ENCODE peak calls at places on chromosomes 7 and 10, in eight cellular contexts. X is osteoblast, M is psoas muscle, C is K562, W is GM12878, T is RWPE2, Z is tibial nerve, K is adrenal gland. R is an unnamed sample. For H3K9me3, the result is how much of the 10 kb centered on the place peaks cover.

GRCh38 chr10:87575851-87576250 is 71.2 kb downstream of the MINPP1 start:
- DNase-seq in X (no peak), M (no peak), C (no peak), W (no peak), T (no peak), Z (no peak), K (no peak), R (no peak)

GRCh38 chr10:123645615-123646014 is 20.5 kb upstream of the GPR26 start:
- DNase-seq in X (no peak), M (no peak), C (no peak), W (no peak), T (no peak), Z (no peak), K (no peak), R (no peak)

GRCh38 chr10:76887223-76888010 is 750.2 kb downstream of the KCNMA1 start:
- DNase-seq in X (no peak), M (no peak), C (no peak), W (no peak), T (no peak), Z (no peak), K (no peak), R (no peak)

GRCh38 chr7:99395616-99396327 is 12.6 kb downstream of the PDAP1 start:
- DNase-seq in X (peak), M (no peak), C (no peak), W (no peak), T (no peak), Z (no peak), K (no peak), R (no peak)

GRCh38 chr7:27170936-27171635 is 3.0 kb downstream of the HOXA10 start:
- DNase-seq in X (no peak), M (no peak), C (no peak), W (no peak), T (peak), Z (peak), K (no peak), R (no peak)

GRCh38 chr10:110408203-110408871 is 89.4 kb upstream of the DUSP5 start:
- DNase-seq in X (no peak), M (no peak), C (no peak), W (no peak), T (peak), Z (no peak), K (no peak), R (no peak)

GRCh38 chr10:55474258-55474657 is 673.2 kb upstream of the PCDH15 start:
- DNase-seq in X (no peak), M (no peak), C (no peak), W (no peak), T (no peak), Z (no peak), K (no peak), R (no peak)

GRCh38 chr10:26540601-26541000 is 102.5 kb downstream of the APBB1IP start:
- DNase-seq in X (no peak), M (no peak), C (peak), W (peak), T (no peak), Z (no peak), K (no peak), R (no peak)

GRCh38 chr10:80468002-80468401 is 13.9 kb downstream of the TSPAN14 start:
- DNase-seq in X (peak), M (peak), C (peak), W (no peak), T (no peak), Z (peak), K (peak), R (no peak)

GRCh38 chr7:155221547-155221946 is 76.1 kb upstream of the INSIG1 start:
- DNase-seq in X (peak), M (no peak), C (no peak), W (no peak), T (no peak), Z (no peak), K (no peak), R (no peak)

GRCh38 chr10:21525367-21526183 is at the start of gene SKIDA1:
- DNase-seq in X (peak), M (peak), C (peak), W (no peak), T (peak), Z (peak), K (peak), R (no peak)

GRCh38 chr10:70137135-70137534 is 4.5 kb upstream of the AIFM2 start:
- DNase-seq in X (no peak), M (no peak), C (no peak), W (no peak), T (no peak), Z (no peak), K (no peak), R (no peak)

GRCh38 chr7:84258628-84259027 is 64.0 kb upstream of the SEMA3A start:
- DNase-seq in X (no peak), M (no peak), C (no peak), W (no peak), T (no peak), Z (no peak), K (no peak), R (no peak)

GRCh38 chr7:132607656-132608055 is 31.4 kb upstream of the PLXNA4 start:
- DNase-seq in X (no peak), M (no peak), C (no peak), W (no peak), T (no peak), Z (no peak), K (no peak), R (no peak)

GRCh38 chr10:116621476-116621875 is 723 bp downstream of the PNLIPRP2 start:
- DNase-seq in X (no peak), M (no peak), C (no peak), W (no peak), T (no peak), Z (no peak), K (no peak), R (no peak)

GRCh38 chr10:17779761-17780160 is 27.8 kb downstream of the TMEM236 start:
- DNase-seq in X (no peak), M (no peak), C (no peak), W (no peak), T (no peak), Z (no peak), K (peak), R (no peak)

GRCh38 chr7:40175725-40176510 is 41.1 kb downstream of the SUGCT start:
- DNase-seq in X (no peak), M (no peak), C (no peak), W (no peak), T (no peak), Z (no peak), K (no peak), R (peak)

GRCh38 chr10:90871279-90871760 is 454 bp upstream of the RPP30 start:
- DNase-seq in X (peak), M (peak), C (peak), W (peak), T (no peak), Z (no peak), K (peak), R (peak)

GRCh38 chr10:23037561-23037960 is 57.8 kb upstream of the MSRB2 start:
- DNase-seq in X (no peak), M (no peak), C (no peak), W (no peak), T (no peak), Z (no peak), K (no peak), R (no peak)

GRCh38 chr7:3294432-3295100 is 6.5 kb upstream of the SDK1 start:
- DNase-seq in X (no peak), M (no peak), C (no peak), W (no peak), T (no peak), Z (no peak), K (no peak), R (no peak)

GRCh38 chr7:98213296-98213873 is 2.1 kb downstream of the BHLHA15 start:
- DNase-seq in X (peak), M (no peak), C (no peak), W (no peak), T (no peak), Z (no peak), K (no peak), R (no peak)

GRCh38 chr7:128279124-128279713 is 38.1 kb downstream of the LEP start:
- DNase-seq in X (no peak), M (no peak), C (no peak), W (no peak), T (no peak), Z (no peak), K (no peak), R (no peak)

GRCh38 chr7:77702451-77703219 is 6.4 kb downstream of the RSBN1L start:
- DNase-seq in X (peak), M (no peak), C (no peak), W (no peak), T (no peak), Z (no peak), K (no peak), R (no peak)

GRCh38 chr10:44974628-44975431 is 3.8 kb downstream of the DEPP1 start:
- DNase-seq in X (peak), M (peak), C (peak), W (no peak), T (no peak), Z (peak), K (peak), R (no peak)

GRCh38 chr7:47669178-47669878 is 87.4 kb upstream of the TNS3 start:
- DNase-seq in X (peak), M (peak), C (no peak), W (peak), T (no peak), Z (peak), K (peak), R (peak)

GRCh38 chr10:117543999-117544728 is 1.6 kb downstream of the EMX2 start:
- DNase-seq in X (peak), M (no peak), C (no peak), W (no peak), T (no peak), Z (no peak), K (no peak), R (no peak)

GRCh38 chr7:139203992-139204391 is 27.0 kb upstream of the UBN2 start:
- DNase-seq in X (no peak), M (no peak), C (no peak), W (no peak), T (no peak), Z (no peak), K (no peak), R (no peak)

GRCh38 chr10:66680886-66681285 is 244.9 kb upstream of the LRRTM3 start:
- DNase-seq in X (peak), M (no peak), C (no peak), W (no peak), T (no peak), Z (no peak), K (no peak), R (no peak)

DNA sequence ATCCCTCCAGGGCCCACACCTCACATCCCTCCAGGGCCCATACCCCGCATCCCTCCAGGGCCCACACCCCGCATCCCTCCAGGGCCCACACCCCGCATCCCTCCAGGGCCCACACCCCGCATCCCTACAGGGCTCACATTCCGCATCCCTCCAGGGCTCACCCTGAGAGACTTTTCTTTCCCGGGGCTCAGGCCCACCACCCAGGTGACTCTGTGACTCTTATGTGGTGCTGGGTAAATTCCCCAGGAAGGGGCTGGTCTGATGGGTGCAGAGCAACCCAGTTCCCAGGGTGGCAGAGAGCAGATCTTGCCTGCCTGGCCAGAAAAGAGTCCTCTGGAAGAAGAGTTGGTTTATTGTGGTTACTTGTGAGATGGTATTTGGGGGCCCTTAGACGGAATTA is 290.7 kb downstream of the TCERG1L start:
- DNase-seq in X (no peak), M (no peak), C (no peak), W (no peak), T (no peak), Z (no peak), K (no peak), R (no peak)
- H3K9me3 ChIP-seq in X (under half), M (under half), C (under half), W (under half), T (under half), Z (under half), K (under half), R (half or more)

GRCh38 chr7:74149556-74149955 is 24.6 kb upstream of the EIF4H start:
- DNase-seq in X (no peak), M (no peak), C (no peak), W (no peak), T (no peak), Z (no peak), K (no peak), R (no peak)
- H3K27ac ChIP-seq in X (no peak), M (no peak), C (no peak), W (no peak), T (no peak), Z (no peak), K (no peak), R (no peak)

DNA sequence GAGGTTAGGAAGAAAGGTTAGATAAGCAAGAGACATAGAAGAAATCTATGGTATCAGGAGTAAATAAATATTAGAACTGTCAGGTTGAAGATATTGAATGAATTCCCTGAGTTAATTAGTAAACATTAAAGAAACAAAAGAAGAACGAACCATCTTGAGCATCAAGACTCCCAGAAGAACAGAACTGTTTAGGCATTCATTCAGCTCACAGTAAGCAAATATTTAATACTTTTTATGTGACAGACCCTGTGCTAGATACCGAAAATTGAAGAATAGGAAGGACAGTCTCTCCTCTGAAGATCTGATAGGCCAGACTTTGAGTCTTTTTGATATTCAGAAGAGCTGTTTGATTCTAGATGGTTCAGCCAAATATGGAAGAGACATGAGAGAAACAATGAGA is 731.5 kb downstream of the XPNPEP1 start:
- DNase-seq in X (no peak), M (no peak), C (no peak), W (no peak), T (no peak), Z (no peak), K (no peak), R (no peak)
- H3K9me3 ChIP-seq in X (under half), M (under half), C (under half), W (under half), T (under half), Z (under half), K (under half), R (under half)

DNA sequence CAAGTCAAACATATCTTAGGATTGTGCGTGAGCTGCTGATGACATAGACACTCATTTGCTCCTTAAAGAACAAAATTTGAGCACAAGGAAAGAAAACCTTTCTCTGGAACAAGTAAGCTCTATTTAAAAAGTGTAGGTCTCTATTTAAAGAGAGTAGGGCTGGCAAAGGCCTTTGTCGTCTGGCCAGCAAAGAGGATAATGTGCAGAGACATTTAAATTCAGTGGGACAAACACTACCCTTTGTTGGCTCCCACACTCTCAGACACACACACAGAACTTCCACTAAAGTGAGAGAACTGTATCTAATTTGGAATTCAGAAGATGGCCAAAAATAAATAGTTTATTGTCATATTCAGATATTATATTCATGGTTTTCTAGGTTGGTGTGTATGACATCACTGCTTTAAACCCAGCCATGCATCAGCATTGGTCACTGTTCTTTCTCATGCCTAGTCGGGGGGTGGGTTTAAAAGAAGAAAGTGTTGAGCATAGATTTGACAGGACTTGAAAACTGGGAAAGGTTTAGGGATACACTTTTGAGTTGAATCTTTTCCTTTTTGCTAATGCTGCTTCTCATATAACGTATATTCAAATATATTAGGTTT is 49.5 kb upstream of the HDAC9 start:
- DNase-seq in X (no peak), M (no peak), C (no peak), W (no peak), T (no peak), Z (no peak), K (no peak), R (no peak)
- H3K27ac ChIP-seq in X (no peak), M (no peak), C (no peak), W (no peak), T (no peak), Z (no peak), K (no peak), R (no peak)

GRCh38 chr7:64463636-64464375 is 99.1 kb downstream of the ZNF680 start:
- DNase-seq in X (peak), M (peak), C (peak), W (no peak), T (peak), Z (peak), K (peak), R (no peak)

GRCh38 chr7:64469673-64470072 is 93.2 kb downstream of the ZNF680 start:
- DNase-seq in X (peak), M (no peak), C (no peak), W (no peak), T (no peak), Z (no peak), K (no peak), R (no peak)

DNA sequence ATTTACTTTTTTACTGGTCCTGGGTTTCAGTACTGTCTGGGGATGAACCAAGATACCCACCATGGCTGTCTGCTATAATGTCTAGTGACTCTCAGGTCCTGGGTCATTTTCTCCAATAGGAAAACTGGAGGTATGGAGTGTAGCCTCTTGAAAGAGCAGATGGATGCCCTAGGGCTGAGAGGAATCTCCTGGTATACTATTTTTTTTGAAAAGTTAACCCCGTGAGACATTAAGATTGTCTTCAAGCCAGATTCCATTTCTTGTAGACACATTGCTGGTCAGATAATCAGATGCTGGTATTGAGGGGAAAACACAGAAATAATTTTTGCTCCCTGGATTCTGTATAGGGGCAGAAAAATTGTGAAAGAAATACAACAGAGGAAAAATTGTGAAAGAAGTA is 97.3 kb downstream of the ZNF680 start:
- DNase-seq in X (no peak), M (no peak), C (no peak), W (no peak), T (no peak), Z (no peak), K (no peak), R (no peak)
- H3K9me3 ChIP-seq in X (under half), M (under half), C (under half), W (under half), T (under half), Z (under half), K (under half), R (under half)

GRCh38 chr7:14738086-14738485 is 164.5 kb downstream of the DGKB start:
- DNase-seq in X (no peak), M (no peak), C (no peak), W (no peak), T (no peak), Z (no peak), K (no peak), R (no peak)
- H3K27ac ChIP-seq in X (no peak), M (no peak), C (no peak), W (no peak), T (no peak), Z (no peak), K (no peak), R (no peak)

DNA sequence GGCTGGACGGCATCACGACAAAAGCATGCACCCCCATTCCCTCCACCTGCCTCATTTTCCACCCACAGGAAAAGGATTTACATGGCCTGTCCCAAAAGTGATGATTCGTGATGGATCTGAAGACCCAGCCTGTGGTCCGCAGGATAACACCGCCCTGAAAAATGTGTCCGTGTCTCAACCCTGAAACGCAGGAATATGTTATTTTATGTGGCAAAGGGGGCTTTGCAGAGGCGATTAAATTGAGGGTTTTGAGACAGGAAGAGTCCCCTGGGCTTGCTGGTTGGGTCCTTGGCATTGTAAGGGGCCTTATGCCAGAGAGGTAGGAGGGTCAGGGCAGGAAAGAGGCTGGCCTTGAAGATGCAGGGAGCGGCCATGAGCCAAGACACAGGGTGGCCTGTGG is 80.2 kb upstream of the PPP2R2D start:
- DNase-seq in X (peak), M (no peak), C (no peak), W (no peak), T (no peak), Z (no peak), K (no peak), R (no peak)
- H3K9me3 ChIP-seq in X (under half), M (under half), C (under half), W (under half), T (under half), Z (under half), K (under half), R (half or more)

R was measured in AG04450.